ENCODE peak calls at places on chromosomes 6 and 20, in eight cellular contexts. E is NCI-H1105; H is aorta; A is fibroblast of pulmonary artery; X is choroid plexus epithelial cell; U is adrenal gland; V is NCI-H2081; C is stimulated activated CD4-positive, alpha-beta T cell treated with anti-CD3 and anti-CD28 coated beads, Interleukin-1b, Interleukin-23, amount 100 ng/mL, for 24 hours. O is an unnamed sample.

GRCh38 chr6:122778961-122779671 is 400 bp upstream of the FABP7 start:
- DNase-seq in E (no peak), H (no peak), A (no peak), X (no peak), U (no peak), V (no peak), C (no peak), O (no peak)

GRCh38 chr6:91137286-91137685 is 550.4 kb upstream of the MAP3K7 start:
- DNase-seq in E (no peak), H (no peak), A (no peak), X (no peak), U (no peak), V (no peak), C (no peak), O (no peak)

GRCh38 chr6:48074368-48074767 is 36.6 kb downstream of the PTCHD4 start:
- DNase-seq in E (no peak), H (no peak), A (peak; percentile 29), X (peak; percentile 40), U (no peak), V (no peak), C (no peak), O (no peak)

GRCh38 chr6:137286368-137286767 is 67.2 kb upstream of the IFNGR1 start:
- DNase-seq in E (no peak), H (no peak), A (no peak), X (peak; percentile 73), U (no peak), V (no peak), C (no peak), O (no peak)

GRCh38 chr20:34364013-34364382 is 925 bp downstream of the ITCH start:
- DNase-seq in E (no peak), H (no peak), A (peak; percentile 59), X (peak; percentile 64), U (peak; percentile 34), V (no peak), C (no peak), O (peak; percentile 9)

GRCh38 chr6:47810885-47811284 is 29.1 kb downstream of the OPN5 start:
- DNase-seq in E (no peak), H (no peak), A (no peak), X (no peak), U (no peak), V (no peak), C (no peak), O (no peak)

GRCh38 chr6:45903959-45904358 is 111.7 kb downstream of the CLIC5 start:
- DNase-seq in E (no peak), H (no peak), A (no peak), X (no peak), U (no peak), V (no peak), C (no peak), O (no peak)

GRCh38 chr20:33291830-33292355 is 8.9 kb downstream of the BPIFB1 start:
- DNase-seq in E (peak; percentile 40), H (no peak), A (peak; percentile 17), X (peak; percentile 12), U (peak; percentile 40), V (peak; percentile 47), C (peak; percentile 35), O (peak; percentile 10)

GRCh38 chr6:112562348-112563220 is 215.5 kb downstream of the RFPL4B start:
- DNase-seq in E (no peak), H (no peak), A (peak; percentile 26), X (peak; percentile 56), U (no peak), V (no peak), C (no peak), O (no peak)

GRCh38 chr6:39540454-39540853 is 184.8 kb downstream of the KIF6 start:
- DNase-seq in E (no peak), H (no peak), A (no peak), X (no peak), U (no peak), V (no peak), C (no peak), O (no peak)

O was measured in AML-193.